ENCODE peak calls at places on chromosomes 13 and 19, in eight cellular contexts. M, E, Z, V, Y, J, F and R are unnamed samples.

GRCh38 chr13:34993470-34993869 is 51.4 kb downstream of the NBEA start:
- DNase-seq in V (no peak), Z (no peak), J (no peak), M (no peak), E (no peak), Y (no peak), F (no peak), R (no peak)

GRCh38 chr19:35253316-35254286 is 4.8 kb downstream of the LSR start:
- DNase-seq in Z (peak; percentile 9), J (no peak), V (no peak), E (no peak), Y (no peak), F (no peak), M (no peak), R (peak; percentile 44)

GRCh38 chr19:57887195-57887941 is 1.5 kb downstream of the ZNF814 start:
- DNase-seq in Y (no peak), V (no peak), M (no peak), J (no peak), F (peak; percentile 12), Z (no peak), E (no peak), R (no peak)

GRCh38 chr19:2923510-2923909 is 21.3 kb downstream of the ZNF77 start:
- DNase-seq in F (no peak), V (no peak), Y (no peak), J (no peak), E (no peak), M (no peak), Z (no peak), R (peak; percentile 88)

GRCh38 chr19:805161-805561 is 7.9 kb downstream of the PTBP1 start:
- DNase-seq in J (no peak), M (no peak), E (no peak), Z (no peak), Y (no peak), F (no peak), V (no peak), R (no peak)

GRCh38 chr13:106587787-106588186 is 19.9 kb upstream of the ARGLU1 start:
- DNase-seq in J (no peak), V (no peak), F (no peak), Z (no peak), M (no peak), Y (no peak), E (no peak), R (no peak)

GRCh38 chr13:91372813-91373420 is 25.4 kb downstream of the MIR17HG start:
- DNase-seq in E (no peak), Z (no peak), V (no peak), M (no peak), Y (no peak), J (no peak), F (no peak), R (no peak)

GRCh38 chr13:91813255-91813654 is 414.8 kb downstream of the GPC5 start:
- DNase-seq in E (no peak), V (no peak), M (no peak), J (no peak), Z (no peak), F (no peak), Y (peak; percentile 54), R (no peak)

GRCh38 chr13:51817717-51818116 is 13.8 kb upstream of the DHRS12 start:
- DNase-seq in Y (no peak), F (no peak), Z (no peak), M (no peak), E (no peak), J (no peak), V (no peak), R (no peak)

GRCh38 chr19:12759686-12760085 is 8.1 kb downstream of the BEST2 start:
- DNase-seq in Z (no peak), M (no peak), V (no peak), E (no peak), J (no peak), Y (no peak), F (no peak), R (no peak)

GRCh38 chr13:45280751-45281634 is 60.0 kb downstream of the TPT1 start:
- DNase-seq in E (peak; percentile 66), V (peak; percentile 76), Y (peak; percentile 72), Z (peak; percentile 58), M (peak; percentile 72), F (peak; percentile 83), J (no peak), R (no peak)

DNA sequence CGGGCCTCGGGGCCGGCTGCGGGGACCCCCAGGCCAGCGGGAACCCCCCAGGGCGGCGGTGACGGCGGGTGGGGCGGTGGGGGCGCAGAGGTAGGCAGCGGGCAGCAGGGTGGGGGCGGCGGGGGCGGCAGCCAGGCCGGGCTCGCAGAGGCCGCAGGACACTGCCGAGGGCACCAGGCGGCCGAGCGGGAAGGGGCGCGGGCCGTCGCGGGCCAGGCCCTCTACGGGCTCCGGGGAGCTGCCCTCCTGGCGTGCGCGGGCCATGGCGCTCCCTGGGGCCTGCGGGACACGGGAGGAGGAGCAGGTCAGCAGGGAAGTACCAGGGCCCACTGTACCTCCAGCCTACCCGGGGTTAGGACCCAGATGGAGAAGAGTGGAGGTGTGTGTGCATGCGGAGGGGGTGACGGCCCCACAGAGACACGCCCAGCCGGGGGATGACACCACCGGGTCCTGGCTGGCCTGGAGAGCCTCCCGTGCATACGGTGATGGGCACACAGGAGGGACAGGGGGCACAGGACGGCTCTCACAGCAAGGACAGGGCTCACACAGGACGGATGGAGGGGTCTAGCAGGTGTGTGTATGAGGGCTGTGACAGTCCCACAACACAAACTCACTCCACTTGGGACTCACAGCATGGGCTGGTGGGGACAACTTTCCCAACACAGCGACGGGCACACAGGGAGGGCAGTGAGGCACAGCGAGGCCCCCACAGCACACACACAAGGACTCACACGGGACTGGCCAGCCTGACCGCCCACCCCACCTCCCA is 2.6 kb downstream of the BBC3 start:
- DNase-seq in V (peak; percentile 65), Y (peak; percentile 62), F (peak; percentile 74), Z (peak; percentile 45), M (peak; percentile 75), J (no peak), E (peak; percentile 64), R (no peak)
- TF ChIP-seq POLR2A in V (no peak), Y (no peak), F (no peak), Z (no peak), M (peak; percentile 13), J (no peak), E (no peak), R (no peak)

GRCh38 chr13:85436029-85436428 is 363.2 kb downstream of the SLITRK6 start:
- DNase-seq in F (no peak), E (no peak), M (no peak), V (no peak), Y (no peak), Z (no peak), J (no peak), R (no peak)
- TF ChIP-seq POLR2A in F (no peak), E (no peak), M (no peak), V (no peak), Y (no peak), Z (no peak), J (no peak), R (no peak)

GRCh38 chr13:23433171-23434153 is at the start of gene SACS:
- DNase-seq in V (no peak), F (no peak), E (no peak), Z (no peak), M (no peak), Y (no peak), J (no peak), R (no peak)
- TF ChIP-seq POLR2A in V (no peak), F (no peak), E (no peak), Z (no peak), M (no peak), Y (no peak), J (no peak), R (no peak)

GRCh38 chr13:29397265-29397664 is 198.2 kb downstream of the SLC7A1 start:
- DNase-seq in F (no peak), Y (no peak), E (no peak), V (no peak), Z (no peak), J (no peak), M (no peak), R (no peak)
- TF ChIP-seq POLR2A in F (no peak), Y (no peak), E (no peak), V (no peak), Z (no peak), J (no peak), M (no peak), R (no peak)

GRCh38 chr19:29841559-29842367 is 30.0 kb downstream of the CCNE1 start:
- DNase-seq in F (no peak), E (no peak), Y (no peak), M (no peak), V (peak; percentile 25), J (no peak), Z (no peak), R (no peak)
- TF ChIP-seq POLR2A in F (no peak), E (no peak), Y (no peak), M (no peak), V (no peak), J (no peak), Z (no peak), R (no peak)

GRCh38 chr13:25971077-25971476 is 80.7 kb downstream of the SHISA2 start:
- DNase-seq in E (no peak), Y (no peak), M (no peak), F (no peak), Z (no peak), V (no peak), J (no peak), R (no peak)
- TF ChIP-seq POLR2A in E (no peak), Y (no peak), M (no peak), F (no peak), Z (no peak), V (no peak), J (no peak), R (no peak)

GRCh38 chr19:48635263-48635965 is 1.8 kb downstream of the DBP start:
- DNase-seq in M (peak; percentile 83), V (peak; percentile 84), J (no peak), F (peak; percentile 82), Z (no peak), E (peak; percentile 88), Y (peak; percentile 81), R (no peak)
- TF ChIP-seq POLR2A in M (no peak), V (peak; percentile 38), J (peak; percentile 85), F (no peak), Z (no peak), E (peak; percentile 48), Y (peak; percentile 47), R (peak; percentile 62)

DNA sequence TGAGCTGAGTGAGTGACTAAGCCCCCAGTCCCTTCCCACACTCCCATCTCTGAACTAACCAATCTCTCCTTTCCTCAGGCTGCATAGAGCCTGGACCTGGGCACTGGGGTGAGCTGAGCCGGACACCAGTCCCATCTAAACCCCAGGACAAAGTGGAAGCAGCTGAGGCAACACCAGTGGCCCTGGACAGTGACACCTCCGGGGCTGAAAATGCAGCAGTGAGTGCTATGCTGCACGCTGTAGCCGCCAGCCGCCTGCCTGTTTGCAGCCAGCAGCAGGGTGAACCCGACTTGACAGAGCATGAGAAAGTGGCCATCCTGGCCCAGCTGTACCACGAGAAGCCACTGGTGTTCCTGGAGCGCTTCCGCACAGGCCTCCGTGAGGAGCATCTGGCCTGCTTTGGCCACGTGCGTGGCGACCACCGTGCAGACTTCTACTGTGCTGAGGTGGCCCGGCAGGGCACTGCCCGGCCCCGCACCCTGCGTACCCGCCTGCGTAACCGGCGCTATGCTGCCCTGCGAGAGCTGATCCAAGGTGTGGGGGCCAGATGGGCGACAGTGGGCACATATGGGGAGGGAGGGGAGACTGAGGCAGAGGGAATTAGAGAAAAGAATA is 6.4 kb downstream of the CCDC97 start:
- DNase-seq in M (no peak), J (no peak), Y (peak; percentile 11), F (no peak), V (peak; percentile 43), Z (no peak), E (peak; percentile 16), R (no peak)
- TF ChIP-seq POLR2A in M (no peak), J (no peak), Y (no peak), F (no peak), V (no peak), Z (no peak), E (no peak), R (no peak)